ENCODE peak calls at places on chromosome 5, in seven cellular contexts. I, P, W, A, D, K and N are unnamed samples.
A peak's percentile ranks its signal among the peaks of the same experiment; 100 is the strongest.

GRCh38 chr5:127519527-127519926 is 2.1 kb downstream of the PRRC1 start:
- DNase-seq in I (no peak), P (no peak), W (no peak), A (no peak), D (peak; percentile 4), K (no peak), N (no peak)

GRCh38 chr5:14365831-14366435 is 215.7 kb upstream of the OTULINL start:
- DNase-seq in I (peak; percentile 67), P (peak; percentile 68), W (no peak), A (no peak), D (no peak), K (no peak), N (no peak)

GRCh38 chr5:73654171-73654811 is 28.3 kb downstream of the ARHGEF28 start:
- DNase-seq in I (peak; percentile 30), P (no peak), W (no peak), A (no peak), D (peak; percentile 78), K (no peak), N (no peak)

GRCh38 chr5:125575561-125576504 is 829.4 kb upstream of the ZNF608 start:
- DNase-seq in I (no peak), P (peak; percentile 43), W (no peak), A (no peak), D (peak; percentile 12), K (no peak), N (no peak)

GRCh38 chr5:14327624-14328023 is 184.5 kb downstream of the TRIO start:
- DNase-seq in I (peak; percentile 52), P (peak; percentile 40), W (no peak), A (no peak), D (peak; percentile 32), K (no peak), N (no peak)

GRCh38 chr5:143663872-143664271 is 148.1 kb upstream of the HMHB1 start:
- DNase-seq in I (no peak), P (no peak), W (no peak), A (no peak), D (no peak), K (no peak), N (no peak)

GRCh38 chr5:135834639-135835529 is at the start of gene SLC25A48:
- DNase-seq in I (no peak), P (no peak), W (peak; percentile 79), A (no peak), D (peak; percentile 48), K (no peak), N (peak; percentile 64)

GRCh38 chr5:111320953-111321352 is 96.8 kb downstream of the CAMK4 start:
- DNase-seq in I (no peak), P (no peak), W (no peak), A (no peak), D (no peak), K (no peak), N (no peak)

GRCh38 chr5:55450050-55450765 is 84.6 kb downstream of the PLPP1 start:
- DNase-seq in I (peak; percentile 47), P (peak; percentile 46), W (no peak), A (peak; percentile 40), D (peak; percentile 70), K (no peak), N (no peak)

GRCh38 chr5:135239461-135240282 is 159.4 kb downstream of the MACROH2A1 start:
- DNase-seq in I (peak; percentile 61), P (peak; percentile 62), W (no peak), A (peak; percentile 54), D (no peak), K (no peak), N (no peak)

GRCh38 chr5:1827410-1828397 is 26.5 kb downstream of the NDUFS6 start:
- DNase-seq in I (no peak), P (no peak), W (peak; percentile 57), A (no peak), D (no peak), K (no peak), N (peak; percentile 26)

GRCh38 chr5:60887096-60887495 is 43.0 kb upstream of the ELOVL7 start:
- DNase-seq in I (no peak), P (no peak), W (no peak), A (no peak), D (no peak), K (no peak), N (no peak)

GRCh38 chr5:17394086-17394485 is 103.9 kb upstream of the TAF11L2 start:
- DNase-seq in I (peak; percentile 51), P (no peak), W (no peak), A (no peak), D (no peak), K (no peak), N (no peak)

GRCh38 chr5:132814441-132815294 is 1.6 kb downstream of the SOWAHA start:
- DNase-seq in I (no peak), P (no peak), W (no peak), A (no peak), D (no peak), K (no peak), N (peak; percentile 39)

GRCh38 chr5:57931807-57932206 is 449.2 kb upstream of the ACTBL2 start:
- DNase-seq in I (no peak), P (no peak), W (no peak), A (no peak), D (no peak), K (no peak), N (no peak)

GRCh38 chr5:39138892-39139291 is 64.7 kb upstream of the RICTOR start:
- DNase-seq in I (peak; percentile 78), P (peak; percentile 67), W (no peak), A (peak; percentile 19), D (peak; percentile 79), K (no peak), N (no peak)

GRCh38 chr5:53378590-53379247 is 101.7 kb upstream of the FST start:
- DNase-seq in I (peak; percentile 78), P (peak; percentile 72), W (no peak), A (no peak), D (peak; percentile 69), K (no peak), N (no peak)